ENCODE peak calls at places on chromosomes 2 and 18, in ten cellular contexts. L is left ventricle myocardium inferior, N is fibroblast of lung, V is Karpas-422, M is ovary, E is upper lobe of right lung, X is lower lobe of right lung, A is cardiac muscle cell, Y is tibial artery, T is uterus. C is an unnamed sample.

GRCh38 chr18:26091047-26091630 is 726 bp upstream of the SS18 start:
- DNase-seq in V (no peak), T (peak; percentile 53), A (no peak), E (no peak), X (no peak), N (no peak), M (peak; percentile 59), L (peak; percentile 64), Y (peak; percentile 67), C (no peak)

GRCh38 chr18:22541232-22541631 is 123.5 kb upstream of the CTAGE1 start:
- DNase-seq in V (no peak), Y (no peak), A (no peak), E (no peak), X (no peak), N (no peak), M (no peak), T (no peak), L (no peak), C (no peak)

GRCh38 chr2:128640166-128640846 is 321.6 kb upstream of the HS6ST1 start:
- DNase-seq in T (no peak), Y (no peak), N (peak; percentile 25), L (no peak), E (peak; percentile 40), X (no peak), A (no peak), M (peak; percentile 1), V (no peak), C (no peak)

GRCh38 chr2:27154990-27155615 is 6.3 kb downstream of the TCF23 start:
- DNase-seq in Y (no peak), V (no peak), L (no peak), E (no peak), X (no peak), A (no peak), M (peak; percentile 61), N (no peak), T (peak; percentile 49), C (no peak)

GRCh38 chr2:98458207-98458606 is 13.5 kb downstream of the INPP4A start:
- DNase-seq in V (no peak), M (no peak), X (no peak), Y (no peak), T (no peak), E (no peak), A (no peak), N (no peak), L (no peak), C (no peak)

GRCh38 chr2:71563872-71564271 is 110.5 kb downstream of the DYSF start:
- DNase-seq in X (no peak), N (no peak), L (no peak), A (no peak), M (no peak), T (no peak), Y (no peak), E (no peak), V (no peak), C (no peak)

GRCh38 chr2:196176142-196176738 is 4.9 kb upstream of the STK17B start:
- DNase-seq in V (peak; percentile 98), A (no peak), E (no peak), N (no peak), T (no peak), L (no peak), M (no peak), Y (no peak), X (no peak), C (peak; percentile 64)

GRCh38 chr2:96233880-96234316 is 25.3 kb upstream of the STARD7 start:
- DNase-seq in T (no peak), M (no peak), A (no peak), L (no peak), E (no peak), N (no peak), V (peak; percentile 65), Y (no peak), X (no peak), C (no peak)

GRCh38 chr2:232328038-232328435 is 50.5 kb upstream of the ALPP start:
- DNase-seq in M (no peak), X (peak; percentile 6), V (no peak), E (no peak), A (no peak), T (no peak), Y (no peak), L (no peak), N (no peak), C (peak; percentile 3)

GRCh38 chr2:47339745-47340541 is 63.0 kb upstream of the MSH2 start:
- DNase-seq in X (no peak), M (no peak), Y (no peak), L (no peak), N (no peak), T (no peak), E (no peak), A (peak; percentile 24), V (peak; percentile 68), C (no peak)

DNA sequence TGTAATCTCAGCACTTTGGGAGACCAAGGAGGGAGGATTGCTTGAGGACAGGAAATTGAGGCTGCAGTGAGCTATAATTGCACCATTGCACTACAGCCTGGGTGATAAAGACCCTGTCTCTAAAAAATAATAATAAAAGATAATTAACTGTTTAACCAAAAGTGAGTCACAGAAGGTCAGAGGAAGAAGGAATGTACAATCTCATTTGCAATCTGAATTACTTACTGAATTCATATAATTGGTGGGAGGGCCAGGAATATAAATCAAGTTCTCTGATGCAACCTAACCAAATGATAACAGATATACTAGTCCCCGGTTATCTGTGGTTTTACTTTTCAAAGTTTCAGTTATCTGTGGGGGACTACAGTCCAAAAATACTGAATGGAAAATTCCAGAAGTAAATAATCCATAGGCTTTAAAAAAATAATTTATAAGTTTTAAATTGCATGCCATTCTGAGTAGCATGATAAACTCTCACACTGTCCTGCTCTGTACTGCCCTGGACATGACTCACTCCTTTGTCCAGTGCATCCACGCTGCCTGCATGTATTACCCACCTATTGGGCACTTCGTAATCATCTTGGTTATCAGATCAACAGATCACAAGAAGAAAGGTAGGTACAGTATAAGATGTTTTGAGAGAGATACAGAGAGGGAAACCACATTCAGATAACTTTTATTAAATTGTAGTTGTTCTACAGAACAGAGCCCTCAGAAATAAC is 12.8 kb upstream of the MATN3 start:
- DNase-seq in X (no peak), A (no peak), L (no peak), T (no peak), E (no peak), N (no peak), V (no peak), M (no peak), Y (no peak), C (no peak)
- H3K9me3 ChIP-seq in X (no peaks in the 10 kb centered on the region), A (no peaks in the 10 kb centered on the region), L (peaks cover 24% of the 10 kb centered on the region), T (no peaks in the 10 kb centered on the region), E (no peaks in the 10 kb centered on the region), N (no peaks in the 10 kb centered on the region), V (no peaks in the 10 kb centered on the region), M (no peaks in the 10 kb centered on the region), Y (peaks cover 20% of the 10 kb centered on the region), C (no peaks in the 10 kb centered on the region)

GRCh38 chr2:176162911-176163654 is 6.0 kb downstream of the HOXD3 start:
- DNase-seq in A (no peak), N (no peak), M (no peak), X (no peak), T (no peak), E (no peak), V (no peak), Y (no peak), L (no peak), C (no peak)
- H3K9me3 ChIP-seq in A (no peaks in the 10 kb centered on the region), N (no peaks in the 10 kb centered on the region), M (no peaks in the 10 kb centered on the region), X (no peaks in the 10 kb centered on the region), T (no peaks in the 10 kb centered on the region), E (no peaks in the 10 kb centered on the region), V (no peaks in the 10 kb centered on the region), Y (peaks cover 7% of the 10 kb centered on the region), L (no peaks in the 10 kb centered on the region), C (peaks cover 4% of the 10 kb centered on the region)

DNA sequence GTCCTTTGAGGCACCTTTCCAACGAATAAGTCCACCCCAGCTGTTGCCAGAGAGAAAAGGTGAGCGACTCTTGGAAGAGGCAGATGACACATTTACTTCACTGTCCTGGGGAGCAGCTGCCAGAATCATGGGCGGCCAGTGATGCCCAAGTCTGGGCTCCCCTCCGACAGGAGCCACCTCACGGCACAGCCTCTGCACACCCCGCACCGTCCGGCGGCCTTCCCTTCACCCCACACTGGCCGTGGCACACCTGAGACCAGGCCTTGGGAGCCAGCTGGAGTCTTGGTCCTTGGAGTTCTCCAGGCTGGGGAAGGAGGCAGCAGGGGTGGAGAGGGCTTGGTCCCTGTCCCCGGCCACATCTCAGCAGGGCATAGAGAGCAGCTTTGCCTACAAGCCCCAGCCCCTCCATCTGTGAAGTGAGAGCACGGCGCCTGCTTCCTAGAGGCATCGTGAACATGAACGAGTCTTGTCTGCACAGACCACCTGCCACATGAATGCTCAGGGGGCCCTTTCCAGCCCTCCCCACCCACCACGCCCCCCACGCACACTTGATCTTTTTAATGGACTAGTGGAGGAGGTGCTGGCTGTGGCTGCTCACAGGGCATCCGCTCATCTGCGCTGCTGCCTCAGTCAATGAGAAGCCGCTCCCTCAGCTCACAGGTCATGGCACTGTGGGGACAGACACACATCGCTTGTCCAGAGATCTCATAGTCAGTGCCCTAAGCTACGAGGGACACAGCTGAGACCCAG is 400.2 kb upstream of the MYT1L start:
- DNase-seq in X (no peak), T (no peak), L (no peak), E (no peak), V (no peak), A (no peak), Y (no peak), M (no peak), N (no peak), C (no peak)
- H3K9me3 ChIP-seq in X (no peaks in the 10 kb centered on the region), T (no peaks in the 10 kb centered on the region), L (no peaks in the 10 kb centered on the region), E (no peaks in the 10 kb centered on the region), V (no peaks in the 10 kb centered on the region), A (no peaks in the 10 kb centered on the region), Y (no peaks in the 10 kb centered on the region), M (no peaks in the 10 kb centered on the region), N (no peaks in the 10 kb centered on the region), C (no peaks in the 10 kb centered on the region)

GRCh38 chr2:65489269-65489668 is 56.9 kb upstream of the SPRED2 start:
- DNase-seq in E (no peak), A (no peak), M (no peak), V (no peak), T (no peak), X (no peak), Y (no peak), L (no peak), N (no peak), C (no peak)

GRCh38 chr2:65486802-65487201 is 54.4 kb upstream of the SPRED2 start:
- DNase-seq in L (no peak), Y (no peak), M (no peak), T (no peak), A (no peak), N (no peak), E (no peak), V (no peak), X (no peak), C (no peak)

GRCh38 chr2:65487404-65487803 is 55.0 kb upstream of the SPRED2 start:
- DNase-seq in V (no peak), L (no peak), T (no peak), N (no peak), X (no peak), Y (no peak), M (no peak), E (no peak), A (no peak), C (no peak)

GRCh38 chr2:65490222-65490621 is 57.8 kb upstream of the SPRED2 start:
- DNase-seq in T (no peak), V (no peak), Y (no peak), X (no peak), A (no peak), N (no peak), M (no peak), E (no peak), L (no peak), C (no peak)

DNA sequence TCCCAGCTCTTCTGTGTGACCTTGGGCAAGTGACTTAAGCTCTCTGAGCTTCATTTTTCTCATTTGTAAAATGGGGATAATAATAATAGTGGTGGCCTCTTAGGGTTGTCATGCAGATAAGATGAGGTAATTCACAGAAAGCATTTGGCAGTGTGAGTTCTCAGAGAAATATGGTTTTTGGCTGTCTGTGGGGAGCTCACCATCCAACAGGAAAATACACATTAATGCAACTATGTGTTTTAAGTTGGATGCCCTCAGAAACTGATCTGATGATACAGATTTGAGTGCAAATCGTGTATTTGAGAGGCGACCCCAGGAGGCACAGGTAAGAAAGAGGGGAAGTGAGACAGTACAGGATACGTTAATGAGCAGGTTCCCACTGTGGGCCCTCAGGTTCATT is 56.1 kb upstream of the SPRED2 start:
- DNase-seq in X (no peak), N (no peak), V (no peak), M (no peak), Y (no peak), E (no peak), A (no peak), L (no peak), T (no peak), C (no peak)
- H3K9me3 ChIP-seq in X (no peaks in the 10 kb centered on the region), N (no peaks in the 10 kb centered on the region), V (no peaks in the 10 kb centered on the region), M (no peaks in the 10 kb centered on the region), Y (no peaks in the 10 kb centered on the region), E (no peaks in the 10 kb centered on the region), A (no peaks in the 10 kb centered on the region), L (peaks cover 11% of the 10 kb centered on the region), T (no peaks in the 10 kb centered on the region), C (no peaks in the 10 kb centered on the region)